ENCODE peak calls at places on chromosomes 13 and 19, in five cellular contexts. N is Peyer's patch, T is ovary, M is HCT116, P is right lobe of liver. Y is an unnamed sample.

GRCh38 chr19:15702590-15702930 is 25.3 kb upstream of the OR10H2 start:
- DNase-seq in N (peak), P (peak), T (peak), M (peak), Y (peak)

GRCh38 chr19:33557720-33558119 is 36.1 kb upstream of the PEPD start:
- DNase-seq in P (no peak), N (no peak), T (no peak), M (no peak), Y (no peak)

GRCh38 chr19:10009714-10010224 is 535 bp downstream of the COL5A3 start:
- DNase-seq in N (no peak), T (no peak), M (no peak), P (no peak), Y (no peak)

GRCh38 chr13:28423010-28423409 is 71.9 kb downstream of the FLT1 start:
- DNase-seq in P (no peak), N (peak), T (no peak), M (no peak), Y (no peak)

GRCh38 chr13:112065521-112065866 is 1.5 kb upstream of the SOX1 start:
- DNase-seq in P (no peak), T (no peak), N (no peak), M (no peak), Y (no peak)

GRCh38 chr13:26024558-26024957 is 27.3 kb downstream of the SHISA2 start:
- DNase-seq in N (no peak), P (no peak), M (no peak), T (no peak), Y (no peak)

GRCh38 chr19:5949792-5950305 is 28.1 kb downstream of the RANBP3 start:
- DNase-seq in N (no peak), P (no peak), T (no peak), M (no peak), Y (no peak)

GRCh38 chr13:106561551-106562170 is 6.3 kb downstream of the ARGLU1 start:
- DNase-seq in P (no peak), T (no peak), M (no peak), N (no peak), Y (no peak)

GRCh38 chr13:100879255-100879654 is 204.7 kb upstream of the TMTC4 start:
- DNase-seq in T (no peak), P (no peak), N (no peak), M (no peak), Y (no peak)

GRCh38 chr19:47609885-47610545 is 1.1 kb downstream of the BICRA start:
- DNase-seq in N (peak), T (peak), M (no peak), P (peak), Y (no peak)

GRCh38 chr13:68369739-68370138 is 1139.6 kb upstream of the PCDH9 start:
- DNase-seq in N (no peak), P (no peak), T (no peak), M (no peak), Y (no peak)

GRCh38 chr19:28239270-28239669 is 973.7 kb downstream of the UQCRFS1 start:
- DNase-seq in T (no peak), P (no peak), M (no peak), N (no peak), Y (no peak)

GRCh38 chr13:28753208-28753892 is 34.6 kb upstream of the SLC46A3 start:
- DNase-seq in N (peak), P (peak), M (peak), T (no peak), Y (no peak)

GRCh38 chr13:110398564-110399507 is 91.8 kb downstream of the COL4A2 start:
- DNase-seq in T (no peak), N (no peak), P (no peak), M (no peak), Y (no peak)

GRCh38 chr13:51811920-51812328 is 8.0 kb upstream of the DHRS12 start:
- DNase-seq in N (no peak), M (no peak), P (no peak), T (no peak), Y (no peak)

GRCh38 chr13:41352935-41353801 is 42.1 kb downstream of the NAA16 start:
- DNase-seq in P (no peak), T (no peak), M (peak), N (peak), Y (peak)

GRCh38 chr19:33613601-33614000 is 8.2 kb upstream of the CHST8 start:
- DNase-seq in T (no peak), N (no peak), M (no peak), P (no peak), Y (peak)

GRCh38 chr13:42001580-42001979 is 40.7 kb upstream of the VWA8 start:
- DNase-seq in M (no peak), N (no peak), T (peak), P (no peak), Y (no peak)

GRCh38 chr19:33442706-33443105 is 69.2 kb downstream of the CEBPG start:
- DNase-seq in M (no peak), N (peak), P (peak), T (no peak), Y (peak)

GRCh38 chr13:65401315-65401714 is 1828.8 kb downstream of the PCDH9 start:
- DNase-seq in M (no peak), P (no peak), N (no peak), T (no peak), Y (no peak)

GRCh38 chr13:85995788-85996418 is 196.7 kb upstream of the SLITRK6 start:
- DNase-seq in N (no peak), M (no peak), P (no peak), T (no peak), Y (no peak)

GRCh38 chr19:55369651-55370304 is 485 bp downstream of the IL11 start:
- DNase-seq in P (no peak), N (no peak), M (no peak), T (no peak), Y (no peak)

GRCh38 chr13:50626031-50626643 is 217.4 kb downstream of the DLEU7 start:
- DNase-seq in P (no peak), M (no peak), T (no peak), N (no peak), Y (no peak)

GRCh38 chr19:52237771-52238400 is 31.5 kb upstream of the ZNF766 start:
- DNase-seq in M (peak), N (peak), P (peak), T (peak), Y (no peak)

GRCh38 chr19:590396-590745 is 690 bp downstream of the HCN2 start:
- DNase-seq in N (no peak), T (no peak), P (no peak), M (no peak), Y (no peak)

GRCh38 chr13:97116754-97117153 is 105.4 kb upstream of the MBNL2 start:
- DNase-seq in M (no peak), P (no peak), T (no peak), N (no peak), Y (no peak)

GRCh38 chr19:36256853-36257511 is 42.1 kb downstream of the ZNF146 start:
- DNase-seq in T (no peak), P (no peak), N (no peak), M (no peak), Y (no peak)

GRCh38 chr13:21009036-21009435 is 52.4 kb downstream of the LATS2 start:
- DNase-seq in T (no peak), N (peak), M (no peak), P (no peak), Y (no peak)

GRCh38 chr13:45195421-45195820 is 5.4 kb downstream of the KCTD4 start:
- DNase-seq in M (no peak), P (no peak), N (no peak), T (no peak), Y (no peak)

GRCh38 chr13:99639126-99639525 is 137.9 kb downstream of the TM9SF2 start:
- DNase-seq in P (no peak), M (no peak), N (no peak), T (no peak), Y (no peak)

GRCh38 chr19:408441-409005 is 424 bp downstream of the C2CD4C start:
- DNase-seq in T (no peak), M (no peak), N (no peak), P (peak), Y (no peak)

GRCh38 chr19:31436121-31436776 is 87.0 kb upstream of the TSHZ3 start:
- DNase-seq in N (no peak), T (no peak), M (no peak), P (no peak), Y (no peak)

GRCh38 chr13:98813993-98814392 is 61.5 kb upstream of the SLC15A1 start:
- DNase-seq in N (no peak), T (no peak), P (no peak), M (no peak), Y (no peak)

GRCh38 chr19:11578342-11579142 is 1.1 kb upstream of the ACP5 start:
- DNase-seq in T (peak), M (no peak), P (peak), N (peak), Y (peak)

GRCh38 chr13:45100855-45101254 is 19.5 kb upstream of the GTF2F2 start:
- DNase-seq in M (no peak), T (no peak), P (no peak), N (no peak), Y (no peak)

GRCh38 chr19:12766051-12766521 is 9.3 kb downstream of the HOOK2 start:
- DNase-seq in P (no peak), M (no peak), T (peak), N (peak), Y (no peak)
- TF ChIP-seq CTCF in P (peak), M (peak), T (peak), N (peak), Y (peak)

GRCh38 chr19:2331601-2332246 is 3.2 kb downstream of the SPPL2B start:
- DNase-seq in P (no peak), N (no peak), T (no peak), M (no peak), Y (no peak)
- H3K4me3 ChIP-seq in P (no peak), N (peak), T (no peak), M (no peak), Y (no peak)

GRCh38 chr19:42247631-42248199 is 5.3 kb upstream of the GSK3A start:
- DNase-seq in T (peak), N (no peak), P (no peak), M (no peak), Y (no peak)

GRCh38 chr19:42244452-42245220 is 2.2 kb upstream of the GSK3A start:
- DNase-seq in T (peak), N (peak), M (peak), P (peak), Y (peak)

GRCh38 chr19:42248270-42249148 is 6.1 kb upstream of the GSK3A start:
- DNase-seq in T (peak), M (no peak), N (no peak), P (no peak), Y (no peak)

GRCh38 chr19:42246869-42247630 is 4.6 kb upstream of the GSK3A start:
- DNase-seq in M (no peak), T (peak), P (no peak), N (no peak), Y (no peak)

GRCh38 chr19:42246143-42246868 is 3.9 kb upstream of the GSK3A start:
- DNase-seq in N (peak), M (no peak), P (peak), T (peak), Y (peak)
- TF ChIP-seq POLR2A in N (no peak), M (no peak), P (no peak), T (no peak), Y (no peak)

DNA sequence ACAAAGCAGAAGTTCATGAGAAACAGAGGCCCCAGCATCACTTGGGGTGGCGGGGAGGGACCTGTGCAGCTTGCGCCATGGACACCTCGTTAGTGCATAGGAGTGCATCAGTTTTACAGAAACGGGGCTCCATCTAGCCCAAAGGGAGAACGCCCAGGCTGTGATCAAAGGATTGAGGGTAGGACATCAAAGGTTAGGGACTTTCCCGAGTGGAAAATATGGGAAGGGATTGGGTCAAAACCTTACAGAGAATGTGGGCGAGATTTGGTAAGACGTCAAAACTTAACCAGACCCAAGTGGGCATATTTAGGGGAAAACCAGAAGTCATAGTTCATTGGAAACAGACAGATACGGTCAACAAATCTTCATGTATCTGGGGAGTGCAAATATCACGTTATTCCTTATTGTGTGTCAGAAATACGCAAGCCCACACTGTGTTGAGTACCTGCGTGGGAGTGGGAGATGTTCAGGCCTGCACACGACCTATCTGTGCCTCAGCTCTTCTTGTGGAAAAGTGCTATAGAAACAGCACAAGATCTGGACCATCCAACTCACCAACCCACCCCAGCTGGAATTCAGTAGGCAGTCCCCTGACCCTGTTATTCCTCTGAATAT is 9.4 kb upstream of the GRAMD1A start:
- DNase-seq in N (no peak), M (no peak), P (no peak), T (no peak), Y (no peak)
- TF ChIP-seq CTCF in N (no peak), M (no peak), P (no peak), T (no peak), Y (no peak)

DNA sequence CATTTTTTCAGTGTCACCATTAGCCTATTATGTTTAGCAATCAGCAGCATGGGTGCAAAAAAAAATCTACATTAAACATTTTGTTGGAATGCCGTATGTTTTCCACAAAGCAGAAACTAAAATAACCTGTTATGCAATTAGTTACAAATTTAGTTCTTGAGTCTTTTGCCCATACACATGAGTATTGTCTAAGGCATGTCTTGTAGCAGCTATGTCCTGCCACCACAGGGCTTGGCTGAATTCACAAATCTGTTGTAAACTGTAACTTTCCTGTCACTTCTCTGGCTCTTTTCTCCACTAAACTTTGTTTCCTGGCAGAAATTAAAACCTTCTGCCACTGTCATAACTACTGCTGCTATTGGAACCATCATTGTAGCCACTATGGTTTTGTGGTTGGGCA is 277.9 kb upstream of the SPRY2 start:
- DNase-seq in T (no peak), N (no peak), M (no peak), P (no peak), Y (no peak)
- H3K4me3 ChIP-seq in T (no peak), N (no peak), M (no peak), P (no peak), Y (no peak)

GRCh38 chr19:48796468-48797083 is 14.3 kb downstream of the BCAT2 start:
- DNase-seq in T (peak), M (no peak), P (no peak), N (no peak), Y (no peak)
- TF ChIP-seq POLR2A in T (no peak), M (no peak), P (no peak), N (no peak), Y (no peak)